ENCODE peak calls at places on chromosome 6, in four cellular contexts. One of them, this sample, is unnamed.

GRCh38 chr6:15628499-15629131 is 34.2 kb downstream of the DTNBP1 start:
- DNase-seq in IMR-90: peak
- DNase-seq in H9: no peak
- DNase-seq in mesenchymal stem cell: peak
- DNase-seq in this sample: no peak

GRCh38 chr6:40932366-40932765 is 106.7 kb downstream of the UNC5CL start:
- DNase-seq in IMR-90: peak
- DNase-seq in mesenchymal stem cell: peak
- DNase-seq in H9: no peak
- DNase-seq in this sample: peak

GRCh38 chr6:109009761-109010612 is 84.7 kb downstream of the SESN1 start:
- DNase-seq in IMR-90: no peak
- DNase-seq in mesenchymal stem cell: no peak
- DNase-seq in H9: no peak
- DNase-seq in this sample: no peak

GRCh38 chr6:3428700-3429099 is 28.1 kb downstream of the SLC22A23 start:
- DNase-seq in IMR-90: no peak
- DNase-seq in mesenchymal stem cell: no peak
- DNase-seq in H9: no peak
- DNase-seq in this sample: no peak

GRCh38 chr6:105882833-105883232 is 203.3 kb upstream of the PRDM1 start:
- DNase-seq in mesenchymal stem cell: no peak
- DNase-seq in H9: no peak
- DNase-seq in IMR-90: peak
- DNase-seq in this sample: no peak

GRCh38 chr6:161057103-161058091 is 65.8 kb downstream of the MAP3K4 start:
- DNase-seq in mesenchymal stem cell: peak
- DNase-seq in H9: no peak
- DNase-seq in IMR-90: no peak
- DNase-seq in this sample: no peak

GRCh38 chr6:33161354-33162320 is 30.6 kb downstream of the COL11A2 start:
- DNase-seq in H9: peak
- DNase-seq in IMR-90: peak
- DNase-seq in mesenchymal stem cell: peak
- DNase-seq in this sample: peak

GRCh38 chr6:142187209-142187608 is 40.1 kb downstream of the VTA1 start:
- DNase-seq in H9: no peak
- DNase-seq in IMR-90: peak
- DNase-seq in mesenchymal stem cell: peak
- DNase-seq in this sample: no peak

GRCh38 chr6:12331474-12331873 is 41.3 kb downstream of the EDN1 start:
- DNase-seq in IMR-90: no peak
- DNase-seq in mesenchymal stem cell: no peak
- DNase-seq in H9: no peak
- DNase-seq in this sample: no peak

GRCh38 chr6:135227758-135228157 is 46.6 kb downstream of the MYB start:
- DNase-seq in IMR-90: no peak
- DNase-seq in mesenchymal stem cell: no peak
- DNase-seq in H9: no peak
- DNase-seq in this sample: no peak

GRCh38 chr6:146347690-146348089 is 195.9 kb upstream of the RAB32 start:
- DNase-seq in mesenchymal stem cell: no peak
- DNase-seq in H9: no peak
- DNase-seq in IMR-90: no peak
- DNase-seq in this sample: no peak

GRCh38 chr6:51768087-51768486 is 319.3 kb downstream of the PKHD1 start:
- DNase-seq in H9: no peak
- DNase-seq in mesenchymal stem cell: no peak
- DNase-seq in IMR-90: no peak
- DNase-seq in this sample: no peak

GRCh38 chr6:87257565-87257964 is 64.8 kb upstream of the SMIM8 start:
- DNase-seq in IMR-90: no peak
- DNase-seq in mesenchymal stem cell: no peak
- DNase-seq in H9: peak
- DNase-seq in this sample: no peak

GRCh38 chr6:148272084-148272483 is 70.6 kb upstream of the SASH1 start:
- DNase-seq in IMR-90: peak
- DNase-seq in mesenchymal stem cell: peak
- DNase-seq in H9: no peak
- DNase-seq in this sample: peak

GRCh38 chr6:73983367-73983766 is 287.4 kb downstream of the CD109 start:
- DNase-seq in H9: no peak
- DNase-seq in mesenchymal stem cell: peak
- DNase-seq in IMR-90: peak
- DNase-seq in this sample: no peak

GRCh38 chr6:107144014-107144413 is 28.7 kb upstream of the BEND3 start:
- DNase-seq in mesenchymal stem cell: no peak
- DNase-seq in H9: no peak
- DNase-seq in IMR-90: no peak
- DNase-seq in this sample: no peak

GRCh38 chr6:154930490-154930889 is 64.6 kb upstream of the TIAM2 start:
- DNase-seq in IMR-90: no peak
- DNase-seq in mesenchymal stem cell: no peak
- DNase-seq in H9: no peak
- DNase-seq in this sample: peak

GRCh38 chr6:77074037-77074713 is 389.1 kb downstream of the HTR1B start:
- DNase-seq in mesenchymal stem cell: no peak
- DNase-seq in IMR-90: no peak
- DNase-seq in H9: no peak
- DNase-seq in this sample: no peak

GRCh38 chr6:142271476-142271875 is 30.3 kb upstream of the ADGRG6 start:
- DNase-seq in IMR-90: no peak
- DNase-seq in H9: no peak
- DNase-seq in mesenchymal stem cell: peak
- DNase-seq in this sample: no peak

GRCh38 chr6:151422981-151423380 is 28.9 kb downstream of the RMND1 start:
- DNase-seq in H9: no peak
- DNase-seq in IMR-90: peak
- DNase-seq in mesenchymal stem cell: no peak
- DNase-seq in this sample: no peak

GRCh38 chr6:35911871-35912653 is 8.8 kb downstream of the SRPK1 start:
- DNase-seq in IMR-90: peak
- DNase-seq in mesenchymal stem cell: no peak
- DNase-seq in H9: no peak
- DNase-seq in this sample: no peak

GRCh38 chr6:43907312-43907711 is 137.3 kb downstream of the VEGFA start:
- DNase-seq in H9: no peak
- DNase-seq in mesenchymal stem cell: no peak
- DNase-seq in IMR-90: no peak
- DNase-seq in this sample: no peak

GRCh38 chr6:15500078-15500740 is 162.6 kb downstream of the DTNBP1 start:
- DNase-seq in IMR-90: no peak
- DNase-seq in mesenchymal stem cell: no peak
- DNase-seq in H9: no peak
- DNase-seq in this sample: no peak

GRCh38 chr6:110475255-110475654 is 1.2 kb downstream of the SLC22A16 start:
- DNase-seq in IMR-90: no peak
- DNase-seq in mesenchymal stem cell: no peak
- DNase-seq in H9: no peak
- DNase-seq in this sample: no peak

GRCh38 chr6:1516742-1517520 is 92.8 kb upstream of the FOXC1 start:
- DNase-seq in IMR-90: no peak
- DNase-seq in H9: no peak
- DNase-seq in mesenchymal stem cell: no peak
- DNase-seq in this sample: no peak

GRCh38 chr6:134345780-134346179 is 27.9 kb upstream of the SGK1 start:
- DNase-seq in H9: no peak
- DNase-seq in IMR-90: no peak
- DNase-seq in mesenchymal stem cell: no peak
- DNase-seq in this sample: no peak

GRCh38 chr6:169926617-169927417 is 175.4 kb downstream of the ERMARD start:
- DNase-seq in H9: no peak
- DNase-seq in IMR-90: no peak
- DNase-seq in mesenchymal stem cell: no peak
- DNase-seq in this sample: no peak

GRCh38 chr6:49550413-49551125 is at the start of gene C6orf141:
- DNase-seq in H9: peak
- DNase-seq in mesenchymal stem cell: peak
- DNase-seq in IMR-90: no peak
- DNase-seq in this sample: peak

GRCh38 chr6:13544454-13545186 is 29.8 kb upstream of the SIRT5 start:
- DNase-seq in IMR-90: no peak
- DNase-seq in H9: no peak
- DNase-seq in mesenchymal stem cell: no peak
- DNase-seq in this sample: no peak

GRCh38 chr6:161922631-161923119 is 648.8 kb upstream of the AGPAT4 start:
- DNase-seq in IMR-90: peak
- DNase-seq in mesenchymal stem cell: peak
- DNase-seq in H9: peak
- DNase-seq in this sample: peak

GRCh38 chr6:14792118-14792955 is 453.5 kb upstream of the JARID2 start:
- DNase-seq in mesenchymal stem cell: no peak
- DNase-seq in H9: no peak
- DNase-seq in IMR-90: no peak
- DNase-seq in this sample: no peak

GRCh38 chr6:14211596-14211961 is 94.0 kb downstream of the CD83 start:
- DNase-seq in mesenchymal stem cell: peak
- DNase-seq in H9: peak
- DNase-seq in IMR-90: peak
- DNase-seq in this sample: peak

GRCh38 chr6:39416728-39417127 is 94.2 kb upstream of the KCNK16 start:
- DNase-seq in IMR-90: peak
- DNase-seq in H9: peak
- DNase-seq in mesenchymal stem cell: peak
- DNase-seq in this sample: peak
- H3K27ac ChIP-seq in IMR-90: no peak
- H3K27ac ChIP-seq in H9: no peak
- H3K27ac ChIP-seq in mesenchymal stem cell: peak
- H3K27ac ChIP-seq in this sample: no peak

DNA sequence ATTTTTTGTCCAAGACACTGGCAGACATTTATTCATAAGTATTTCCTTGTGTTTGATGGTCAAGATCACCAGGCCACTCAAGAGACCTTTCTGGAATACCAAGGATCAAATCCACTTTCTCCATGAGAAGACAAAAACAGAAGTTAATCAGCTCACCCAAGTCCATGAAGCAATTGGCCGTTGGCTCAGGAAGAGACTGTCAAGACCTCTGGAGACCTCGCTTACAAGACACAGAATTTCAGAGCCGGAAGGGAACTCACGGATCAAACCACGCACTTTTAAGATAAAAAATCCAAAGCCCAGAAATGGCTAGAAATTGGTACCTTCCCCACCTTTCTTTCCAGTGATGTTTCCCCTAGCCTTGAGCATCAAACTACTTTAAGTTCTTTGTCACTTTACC is 3.3 kb downstream of the TRERF1 start:
- DNase-seq in IMR-90: no peak
- DNase-seq in H9: no peak
- DNase-seq in mesenchymal stem cell: no peak
- DNase-seq in this sample: no peak
- H3K18ac ChIP-seq in IMR-90: no peak
- H3K18ac ChIP-seq in H9: no peak
- H3K18ac ChIP-seq in mesenchymal stem cell: no peak
- H3K18ac ChIP-seq in this sample: no peak

DNA sequence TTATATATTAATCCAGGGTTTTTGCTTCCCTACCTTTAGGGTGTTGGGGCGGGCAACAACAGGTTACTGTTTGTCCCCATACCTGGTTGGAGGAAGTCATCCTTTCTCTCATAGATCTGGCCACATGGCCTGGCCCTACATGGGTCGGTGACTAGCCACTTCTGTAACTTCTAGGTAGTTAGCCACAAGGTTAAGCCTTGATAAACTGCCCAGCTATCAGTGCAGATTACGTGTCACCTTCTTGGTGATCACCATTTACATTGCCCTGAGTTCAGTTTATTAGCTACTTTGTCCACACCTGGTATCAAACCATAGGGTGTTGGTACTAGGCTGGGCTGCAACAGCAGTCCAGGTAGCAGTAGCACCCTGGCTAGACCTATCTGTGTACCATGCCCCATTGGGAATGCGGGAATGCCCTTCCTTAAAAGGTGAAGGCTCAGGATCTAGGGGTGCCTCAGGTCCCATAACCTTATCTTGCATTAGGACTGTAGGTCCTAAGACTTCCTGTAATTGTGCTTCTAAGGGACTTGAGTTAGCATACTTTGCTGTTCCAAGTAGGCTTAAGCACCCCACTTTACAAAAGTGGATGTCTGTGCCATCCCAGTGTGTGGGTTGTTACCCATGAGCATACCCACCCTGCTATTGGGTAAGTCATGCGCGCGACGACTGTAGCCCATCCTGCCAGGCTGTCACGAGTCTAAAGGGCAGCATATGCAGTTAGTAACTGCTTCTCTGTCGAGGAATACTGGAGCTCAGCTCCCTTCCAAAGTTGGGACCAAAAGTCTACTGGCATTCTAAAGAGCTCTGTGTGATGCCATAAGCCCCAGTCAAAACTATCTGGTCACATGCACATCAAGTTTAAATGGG is 5.2 kb downstream of the ZKSCAN3 start:
- DNase-seq in H9: no peak
- DNase-seq in mesenchymal stem cell: peak
- DNase-seq in IMR-90: no peak
- DNase-seq in this sample: no peak
- H3K27ac ChIP-seq in H9: no peak
- H3K27ac ChIP-seq in mesenchymal stem cell: no peak
- H3K27ac ChIP-seq in IMR-90: peak
- H3K27ac ChIP-seq in this sample: no peak

GRCh38 chr6:39367661-39368060 is 45.2 kb upstream of the KCNK16 start:
- DNase-seq in H9: no peak
- DNase-seq in mesenchymal stem cell: no peak
- DNase-seq in IMR-90: no peak
- DNase-seq in this sample: no peak
- H3K18ac ChIP-seq in H9: no peak
- H3K18ac ChIP-seq in mesenchymal stem cell: no peak
- H3K18ac ChIP-seq in IMR-90: no peak
- H3K18ac ChIP-seq in this sample: no peak

GRCh38 chr6:111952821-111953535 is 79.7 kb upstream of the FYN start:
- DNase-seq in IMR-90: peak
- DNase-seq in mesenchymal stem cell: no peak
- DNase-seq in H9: no peak
- DNase-seq in this sample: no peak

GRCh38 chr6:111952326-111952725 is 79.1 kb upstream of the FYN start:
- DNase-seq in mesenchymal stem cell: no peak
- DNase-seq in IMR-90: no peak
- DNase-seq in H9: no peak
- DNase-seq in this sample: no peak

GRCh38 chr6:111949546-111949945 is 76.3 kb upstream of the FYN start:
- DNase-seq in IMR-90: no peak
- DNase-seq in H9: peak
- DNase-seq in mesenchymal stem cell: no peak
- DNase-seq in this sample: peak

GRCh38 chr6:111950661-111951426 is 77.6 kb upstream of the FYN start:
- DNase-seq in IMR-90: peak
- DNase-seq in mesenchymal stem cell: no peak
- DNase-seq in H9: no peak
- DNase-seq in this sample: no peak

GRCh38 chr6:111951439-111952140 is 78.3 kb upstream of the FYN start:
- DNase-seq in IMR-90: no peak
- DNase-seq in H9: no peak
- DNase-seq in mesenchymal stem cell: no peak
- DNase-seq in this sample: no peak
- H3K27ac ChIP-seq in IMR-90: no peak
- H3K27ac ChIP-seq in H9: no peak
- H3K27ac ChIP-seq in mesenchymal stem cell: no peak
- H3K27ac ChIP-seq in this sample: no peak